ENCODE peak calls at places on chromosomes 16 and 17, in seven cellular contexts. One of them, this sample, is unnamed.

GRCh38 chr17:55140751-55141150 is 124.0 kb upstream of the HLF start:
- DNase-seq in HAP-1: no peak
- DNase-seq in GM12865: no peak
- DNase-seq in NCI-H446: no peak
- DNase-seq in EH: peak; percentile 51
- DNase-seq in HFFc6: no peak
- DNase-seq in NCI-H510A: no peak
- DNase-seq in this sample: no peak

GRCh38 chr17:79913451-79913850 is 74.2 kb upstream of the CBX4 start:
- DNase-seq in HAP-1: no peak
- DNase-seq in GM12865: no peak
- DNase-seq in NCI-H446: no peak
- DNase-seq in EH: no peak
- DNase-seq in HFFc6: no peak
- DNase-seq in NCI-H510A: no peak
- DNase-seq in this sample: no peak

GRCh38 chr17:50152736-50153135 is 2.3 kb upstream of the PPP1R9B start:
- DNase-seq in HAP-1: no peak
- DNase-seq in GM12865: no peak
- DNase-seq in NCI-H446: no peak
- DNase-seq in EH: no peak
- DNase-seq in HFFc6: no peak
- DNase-seq in NCI-H510A: no peak
- DNase-seq in this sample: no peak

GRCh38 chr16:70482624-70483023 is 28.2 kb downstream of the FCSK start:
- DNase-seq in HAP-1: no peak
- DNase-seq in GM12865: no peak
- DNase-seq in NCI-H446: no peak
- DNase-seq in EH: peak; percentile 29
- DNase-seq in HFFc6: no peak
- DNase-seq in NCI-H510A: no peak
- DNase-seq in this sample: no peak

GRCh38 chr16:73040136-73040535 is 7.8 kb downstream of the ZFHX3 start:
- DNase-seq in HAP-1: peak; percentile 86
- DNase-seq in GM12865: no peak
- DNase-seq in NCI-H446: no peak
- DNase-seq in EH: no peak
- DNase-seq in HFFc6: no peak
- DNase-seq in NCI-H510A: no peak
- DNase-seq in this sample: no peak

GRCh38 chr16:31141489-31142108 is 6.1 kb upstream of the PRSS8 start:
- DNase-seq in HAP-1: peak; percentile 47
- DNase-seq in GM12865: no peak
- DNase-seq in NCI-H446: no peak
- DNase-seq in EH: no peak
- DNase-seq in HFFc6: peak; percentile 50
- DNase-seq in NCI-H510A: no peak
- DNase-seq in this sample: no peak

GRCh38 chr17:36641877-36642845 is 40.8 kb downstream of the MRM1 start:
- DNase-seq in HAP-1: peak; percentile 47
- DNase-seq in GM12865: no peak
- DNase-seq in NCI-H446: no peak
- DNase-seq in EH: no peak
- DNase-seq in HFFc6: no peak
- DNase-seq in NCI-H510A: no peak
- DNase-seq in this sample: no peak

GRCh38 chr16:53612003-53612402 is 91.7 kb downstream of the RPGRIP1L start:
- DNase-seq in HAP-1: no peak
- DNase-seq in GM12865: no peak
- DNase-seq in NCI-H446: no peak
- DNase-seq in EH: no peak
- DNase-seq in HFFc6: no peak
- DNase-seq in NCI-H510A: no peak
- DNase-seq in this sample: no peak

GRCh38 chr16:20387978-20388377 is 16.6 kb downstream of the PDILT start:
- DNase-seq in HAP-1: no peak
- DNase-seq in GM12865: no peak
- DNase-seq in NCI-H446: no peak
- DNase-seq in EH: no peak
- DNase-seq in HFFc6: no peak
- DNase-seq in NCI-H510A: no peak
- DNase-seq in this sample: no peak

GRCh38 chr16:1183235-1183907 is 30.5 kb downstream of the CACNA1H start:
- DNase-seq in HAP-1: peak; percentile 54
- DNase-seq in GM12865: no peak
- DNase-seq in NCI-H446: no peak
- DNase-seq in EH: peak; percentile 84
- DNase-seq in HFFc6: no peak
- DNase-seq in NCI-H510A: no peak
- DNase-seq in this sample: no peak

GRCh38 chr17:70622382-70623260 is 453.3 kb downstream of the KCNJ2 start:
- DNase-seq in HAP-1: peak; percentile 36
- DNase-seq in GM12865: peak; percentile 14
- DNase-seq in NCI-H446: peak; percentile 72
- DNase-seq in EH: no peak
- DNase-seq in HFFc6: no peak
- DNase-seq in NCI-H510A: no peak
- DNase-seq in this sample: no peak

GRCh38 chr17:9342225-9342624 is 233.4 kb downstream of the STX8 start:
- DNase-seq in HAP-1: no peak
- DNase-seq in GM12865: no peak
- DNase-seq in NCI-H446: no peak
- DNase-seq in EH: no peak
- DNase-seq in HFFc6: no peak
- DNase-seq in NCI-H510A: no peak
- DNase-seq in this sample: no peak

GRCh38 chr16:17238285-17239028 is 232.3 kb downstream of the XYLT1 start:
- DNase-seq in HAP-1: no peak
- DNase-seq in GM12865: peak; percentile 76
- DNase-seq in NCI-H446: no peak
- DNase-seq in EH: peak; percentile 20
- DNase-seq in HFFc6: no peak
- DNase-seq in NCI-H510A: no peak
- DNase-seq in this sample: no peak

GRCh38 chr16:50093607-50094570 is 28.1 kb downstream of the HEATR3 start:
- DNase-seq in HAP-1: no peak
- DNase-seq in GM12865: no peak
- DNase-seq in NCI-H446: no peak
- DNase-seq in EH: no peak
- DNase-seq in HFFc6: no peak
- DNase-seq in NCI-H510A: no peak
- DNase-seq in this sample: no peak

GRCh38 chr16:4836727-4837126 is 10.4 kb downstream of the GLYR1 start:
- DNase-seq in HAP-1: no peak
- DNase-seq in GM12865: no peak
- DNase-seq in NCI-H446: no peak
- DNase-seq in EH: no peak
- DNase-seq in HFFc6: no peak
- DNase-seq in NCI-H510A: no peak
- DNase-seq in this sample: no peak

GRCh38 chr17:81914103-81914850 is 3.1 kb upstream of the PCYT2 start:
- DNase-seq in HAP-1: no peak
- DNase-seq in GM12865: no peak
- DNase-seq in NCI-H446: no peak
- DNase-seq in EH: no peak
- DNase-seq in HFFc6: no peak
- DNase-seq in NCI-H510A: no peak
- DNase-seq in this sample: no peak

GRCh38 chr16:62954144-62955032 is 918.1 kb upstream of the CDH8 start:
- DNase-seq in HAP-1: no peak
- DNase-seq in GM12865: no peak
- DNase-seq in NCI-H446: no peak
- DNase-seq in EH: no peak
- DNase-seq in HFFc6: no peak
- DNase-seq in NCI-H510A: no peak
- DNase-seq in this sample: no peak

GRCh38 chr16:21599994-21600773 is 807 bp downstream of the METTL9 start:
- DNase-seq in HAP-1: no peak
- DNase-seq in GM12865: peak; percentile 47
- DNase-seq in NCI-H446: no peak
- DNase-seq in EH: peak; percentile 49
- DNase-seq in HFFc6: peak; percentile 26
- DNase-seq in NCI-H510A: peak; percentile 13
- DNase-seq in this sample: peak; percentile 17

GRCh38 chr16:46857261-46857962 is 26.4 kb upstream of the C16orf87 start:
- DNase-seq in HAP-1: peak; percentile 62
- DNase-seq in GM12865: peak; percentile 32
- DNase-seq in NCI-H446: no peak
- DNase-seq in EH: peak; percentile 66
- DNase-seq in HFFc6: peak; percentile 66
- DNase-seq in NCI-H510A: peak; percentile 60
- DNase-seq in this sample: no peak

GRCh38 chr17:60586288-60586974 is 13.6 kb upstream of the PPM1D start:
- DNase-seq in HAP-1: no peak
- DNase-seq in GM12865: no peak
- DNase-seq in NCI-H446: no peak
- DNase-seq in EH: no peak
- DNase-seq in HFFc6: no peak
- DNase-seq in NCI-H510A: no peak
- DNase-seq in this sample: no peak

GRCh38 chr17:82267575-82268379 is 5.7 kb downstream of the CSNK1D start:
- DNase-seq in HAP-1: no peak
- DNase-seq in GM12865: no peak
- DNase-seq in NCI-H446: no peak
- DNase-seq in EH: peak; percentile 97
- DNase-seq in HFFc6: peak; percentile 96
- DNase-seq in NCI-H510A: no peak
- DNase-seq in this sample: no peak

GRCh38 chr17:61235001-61235820 is 164.4 kb upstream of the TBX2 start:
- DNase-seq in HAP-1: no peak
- DNase-seq in GM12865: no peak
- DNase-seq in NCI-H446: no peak
- DNase-seq in EH: no peak
- DNase-seq in HFFc6: no peak
- DNase-seq in NCI-H510A: no peak
- DNase-seq in this sample: no peak

GRCh38 chr17:1216209-1216937 is 36.6 kb upstream of the ABR start:
- DNase-seq in HAP-1: no peak
- DNase-seq in GM12865: peak; percentile 54
- DNase-seq in NCI-H446: no peak
- DNase-seq in EH: no peak
- DNase-seq in HFFc6: no peak
- DNase-seq in NCI-H510A: no peak
- DNase-seq in this sample: no peak

GRCh38 chr17:17439971-17440843 is 36.6 kb upstream of the MED9 start:
- DNase-seq in HAP-1: peak; percentile 83
- DNase-seq in GM12865: peak; percentile 82
- DNase-seq in NCI-H446: peak; percentile 78
- DNase-seq in EH: peak; percentile 47
- DNase-seq in HFFc6: peak; percentile 27
- DNase-seq in NCI-H510A: peak; percentile 57
- DNase-seq in this sample: peak; percentile 15

GRCh38 chr17:36942631-36943125 is 5.4 kb downstream of the LHX1 start:
- DNase-seq in HAP-1: no peak
- DNase-seq in GM12865: no peak
- DNase-seq in NCI-H446: no peak
- DNase-seq in EH: no peak
- DNase-seq in HFFc6: no peak
- DNase-seq in NCI-H510A: no peak
- DNase-seq in this sample: no peak

GRCh38 chr16:23145186-23145585 is 4.1 kb downstream of the USP31 start:
- DNase-seq in HAP-1: no peak
- DNase-seq in GM12865: no peak
- DNase-seq in NCI-H446: no peak
- DNase-seq in EH: no peak
- DNase-seq in HFFc6: no peak
- DNase-seq in NCI-H510A: no peak
- DNase-seq in this sample: no peak

GRCh38 chr17:42153919-42154491 is 784 bp downstream of the RAB5C start:
- DNase-seq in HAP-1: peak; percentile 51
- DNase-seq in GM12865: peak; percentile 27
- DNase-seq in NCI-H446: no peak
- DNase-seq in EH: peak; percentile 54
- DNase-seq in HFFc6: no peak
- DNase-seq in NCI-H510A: no peak
- DNase-seq in this sample: no peak

GRCh38 chr17:28527181-28527681 is 21.1 kb downstream of the FOXN1 start:
- DNase-seq in HAP-1: no peak
- DNase-seq in GM12865: no peak
- DNase-seq in NCI-H446: no peak
- DNase-seq in EH: no peak
- DNase-seq in HFFc6: no peak
- DNase-seq in NCI-H510A: no peak
- DNase-seq in this sample: no peak

GRCh38 chr17:6361733-6362132 is 73.2 kb downstream of the AIPL1 start:
- DNase-seq in HAP-1: peak; percentile 16
- DNase-seq in GM12865: no peak
- DNase-seq in NCI-H446: no peak
- DNase-seq in EH: peak; percentile 23
- DNase-seq in HFFc6: no peak
- DNase-seq in NCI-H510A: no peak
- DNase-seq in this sample: no peak

GRCh38 chr17:61492759-61493526 is 40.7 kb downstream of the TBX4 start:
- DNase-seq in HAP-1: no peak
- DNase-seq in GM12865: no peak
- DNase-seq in NCI-H446: no peak
- DNase-seq in EH: peak; percentile 97
- DNase-seq in HFFc6: peak; percentile 74
- DNase-seq in NCI-H510A: no peak
- DNase-seq in this sample: no peak

This sample was measured in GM12878.